ENCODE peak calls at places on chromosome 22, in six cellular contexts. K, D, P, U, R and N are unnamed samples.

GRCh38 chr22:22478450-22478849 is 30.1 kb downstream of the ZNF280B start:
- DNase-seq in K (no peak), D (no peak), P (no peak), U (no peak), R (no peak), N (no peak)

GRCh38 chr22:39185601-39186012 is 33.1 kb upstream of the CBX7 start:
- DNase-seq in K (no peak), D (no peak), P (no peak), U (peak), R (peak), N (no peak)

GRCh38 chr22:23285734-23286133 is 105.4 kb downstream of the BCR start:
- DNase-seq in K (no peak), D (no peak), P (no peak), U (no peak), R (no peak), N (no peak)

GRCh38 chr22:36365020-36365411 is 22.8 kb downstream of the MYH9 start:
- DNase-seq in K (no peak), D (peak), P (no peak), U (peak), R (no peak), N (peak)

GRCh38 chr22:44735518-44736428 is 16.6 kb upstream of the ARHGAP8 start:
- DNase-seq in K (peak), D (peak), P (peak), U (no peak), R (peak), N (peak)

GRCh38 chr22:40463017-40463631 is 92.7 kb downstream of the SGSM3 start:
- DNase-seq in K (no peak), D (no peak), P (no peak), U (no peak), R (no peak), N (no peak)

GRCh38 chr22:50696799-50697561 is 24.4 kb downstream of the SHANK3 start:
- DNase-seq in K (peak), D (peak), P (no peak), U (peak), R (peak), N (peak)

GRCh38 chr22:40111451-40111850 is 66.3 kb upstream of the TNRC6B start:
- DNase-seq in K (no peak), D (no peak), P (no peak), U (no peak), R (no peak), N (no peak)

GRCh38 chr22:21672107-21672629 is 6.4 kb downstream of the PPIL2 start:
- DNase-seq in K (no peak), D (no peak), P (no peak), U (no peak), R (peak), N (no peak)

GRCh38 chr22:31083923-31084810 is 3.0 kb downstream of the SMTN start:
- DNase-seq in K (no peak), D (no peak), P (no peak), U (no peak), R (no peak), N (no peak)

GRCh38 chr22:40053460-40053859 is 58.7 kb downstream of the FAM83F start:
- DNase-seq in K (no peak), D (no peak), P (no peak), U (no peak), R (no peak), N (no peak)

GRCh38 chr22:27116295-27116694 is 458.9 kb downstream of the MIAT start:
- DNase-seq in K (no peak), D (peak), P (no peak), U (no peak), R (no peak), N (no peak)

GRCh38 chr22:17842386-17842785 is 68.1 kb upstream of the BID start:
- DNase-seq in K (no peak), D (no peak), P (no peak), U (no peak), R (no peak), N (no peak)

GRCh38 chr22:44577391-44578114 is 79.5 kb upstream of the RTL6 start:
- DNase-seq in K (no peak), D (no peak), P (no peak), U (no peak), R (no peak), N (no peak)

GRCh38 chr22:50282361-50283144 is 12.4 kb upstream of the MAPK11 start:
- DNase-seq in K (no peak), D (peak), P (peak), U (peak), R (no peak), N (no peak)

GRCh38 chr22:17233348-17234043 is 14.3 kb upstream of the ADA2 start:
- DNase-seq in K (no peak), D (no peak), P (no peak), U (no peak), R (peak), N (no peak)

GRCh38 chr22:43481528-43482309 is 69.9 kb downstream of the MPPED1 start:
- DNase-seq in K (peak), D (no peak), P (no peak), U (no peak), R (peak), N (no peak)
- TF ChIP-seq CTCF in K (no peak), D (no peak), P (no peak), U (no peak), R (peak), N (no peak)

GRCh38 chr22:20551805-20552449 is 44.5 kb downstream of the MED15 start:
- DNase-seq in K (no peak), D (no peak), P (peak), U (no peak), R (no peak), N (no peak)
- TF ChIP-seq CTCF in K (no peak), D (no peak), P (peak), U (no peak), R (peak), N (no peak)

GRCh38 chr22:20283674-20284066 is 15.6 kb upstream of the RTN4R start:
- DNase-seq in K (no peak), D (no peak), P (no peak), U (no peak), R (no peak), N (no peak)

GRCh38 chr22:20280866-20281265 is 12.7 kb upstream of the RTN4R start:
- DNase-seq in K (no peak), D (no peak), P (no peak), U (no peak), R (no peak), N (no peak)

GRCh38 chr22:20282901-20283673 is 15.0 kb upstream of the RTN4R start:
- DNase-seq in K (no peak), D (no peak), P (no peak), U (no peak), R (no peak), N (no peak)

GRCh38 chr22:20284471-20285086 is 16.5 kb upstream of the RTN4R start:
- DNase-seq in K (no peak), D (no peak), P (no peak), U (no peak), R (no peak), N (no peak)

GRCh38 chr22:20281891-20282290 is 13.8 kb upstream of the RTN4R start:
- DNase-seq in K (no peak), D (no peak), P (no peak), U (no peak), R (no peak), N (no peak)
- TF ChIP-seq CTCF in K (no peak), D (no peak), P (no peak), U (no peak), R (no peak), N (no peak)

DNA sequence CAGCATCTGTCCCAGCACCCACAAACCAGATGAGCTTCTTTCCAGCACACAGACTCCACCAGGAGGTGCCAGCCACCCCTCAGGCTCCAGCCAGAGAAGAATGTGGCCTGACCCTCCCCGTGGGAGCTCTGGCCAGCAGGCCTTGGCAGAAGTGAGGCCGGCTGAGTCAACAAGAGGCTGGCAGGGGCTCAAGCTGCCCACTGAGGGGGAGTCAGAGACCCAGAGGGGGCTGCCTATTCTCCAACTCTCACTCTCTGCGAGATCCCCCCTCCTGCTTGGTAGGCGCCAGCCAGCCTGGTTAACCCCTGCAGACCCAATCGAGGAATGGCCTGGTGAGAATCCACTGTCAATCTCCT is 10.6 kb upstream of the CDC42EP1 start:
- DNase-seq in K (peak), D (peak), P (peak), U (no peak), R (peak), N (no peak)
- TF ChIP-seq CTCF in K (peak), D (peak), P (no peak), U (no peak), R (peak), N (no peak)

DNA sequence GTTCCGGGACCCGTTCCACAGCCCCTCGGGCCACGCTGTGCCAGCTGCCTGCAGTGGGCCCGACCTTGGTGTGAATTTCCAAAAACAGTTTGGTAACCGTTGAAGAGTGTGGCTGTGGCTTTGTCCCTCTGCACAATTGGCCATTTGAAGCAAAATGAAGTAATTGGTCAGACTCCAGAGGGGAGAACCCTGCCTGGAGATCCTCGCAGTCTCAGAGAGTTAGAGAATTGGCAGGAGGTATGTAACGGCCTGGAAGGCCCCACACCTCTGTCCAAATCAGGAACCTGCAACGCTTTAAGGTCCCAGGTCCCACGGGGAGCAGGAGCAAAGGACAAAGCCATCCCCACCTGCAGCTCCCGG is 26.3 kb downstream of the TRMU start:
- DNase-seq in K (no peak), D (no peak), P (no peak), U (no peak), R (no peak), N (no peak)
- TF ChIP-seq CTCF in K (no peak), D (no peak), P (no peak), U (no peak), R (no peak), N (no peak)

GRCh38 chr22:20584872-20585639 is 77.6 kb downstream of the MED15 start:
- DNase-seq in K (no peak), D (no peak), P (no peak), U (peak), R (no peak), N (no peak)

GRCh38 chr22:20582520-20583361 is 75.3 kb downstream of the MED15 start:
- DNase-seq in K (no peak), D (no peak), P (no peak), U (no peak), R (no peak), N (no peak)

GRCh38 chr22:20583471-20583922 is 76.1 kb downstream of the MED15 start:
- DNase-seq in K (no peak), D (no peak), P (no peak), U (no peak), R (peak), N (no peak)

GRCh38 chr22:20585640-20586402 is 78.4 kb downstream of the MED15 start:
- DNase-seq in K (no peak), D (no peak), P (no peak), U (no peak), R (no peak), N (no peak)

DNA sequence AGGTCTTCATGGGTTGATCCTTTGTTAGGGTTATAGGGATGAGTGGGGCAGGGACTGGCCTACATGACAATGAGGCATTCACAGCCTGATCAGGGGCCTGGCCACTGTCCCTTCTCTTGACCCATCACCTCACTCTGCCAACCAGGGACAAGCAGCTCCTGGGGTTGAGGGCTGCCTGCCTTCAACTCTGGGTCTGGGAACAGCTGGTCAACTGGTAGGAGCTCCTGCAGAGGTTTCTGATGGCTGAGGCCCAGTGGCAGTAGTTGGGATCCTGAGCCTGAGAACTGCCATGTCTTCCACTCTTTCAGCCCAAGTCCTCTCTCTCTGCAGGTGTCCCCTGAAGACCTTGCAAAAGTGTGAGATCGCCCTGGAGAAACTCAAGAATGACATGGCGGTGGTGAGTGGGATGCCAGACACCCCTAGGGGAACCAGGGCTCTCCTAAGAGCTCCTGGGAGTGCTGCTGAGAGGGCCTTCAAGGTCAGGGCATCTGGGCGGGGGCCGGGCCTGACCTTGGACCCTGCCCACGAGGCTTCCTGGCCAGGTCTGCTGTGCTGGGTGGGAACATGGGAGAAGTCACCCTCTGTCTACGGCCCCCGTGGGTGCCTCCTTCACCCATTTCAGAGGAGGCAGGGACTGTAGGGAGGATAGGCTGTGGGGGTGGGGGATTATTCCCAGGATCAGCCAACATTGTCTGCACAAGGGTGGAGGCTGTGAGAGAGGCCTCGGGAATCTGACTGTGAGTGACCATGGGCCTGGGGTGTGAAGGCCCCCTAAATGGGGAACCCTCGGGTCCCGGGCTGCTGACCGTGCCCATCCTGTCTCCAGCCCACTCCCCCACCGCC is 76.8 kb downstream of the MED15 start:
- DNase-seq in K (no peak), D (no peak), P (no peak), U (no peak), R (no peak), N (no peak)
- TF ChIP-seq CTCF in K (no peak), D (no peak), P (no peak), U (no peak), R (no peak), N (no peak)